ENCODE peak calls at places on chromosomes 3 and 15, in six cellular contexts. S is amniotic stem cell; K is effector CD4-positive, alpha-beta T cell; N is amniotic epithelial cell; U is SK-MEL-5; G is NCI-H2081 treated with DMSO at 0.1 percent for 48 hours. F is an unnamed sample.

GRCh38 chr15:92879949-92880725 is 20.0 kb upstream of the CHD2 start:
- DNase-seq in S (no peak), K (no peak), N (no peak), U (no peak), G (no peak), F (peak)

GRCh38 chr3:39138804-39139415 is 14.5 kb downstream of the CSRNP1 start:
- DNase-seq in S (no peak), K (no peak), N (peak), U (no peak), G (no peak), F (no peak)

GRCh38 chr3:72776-73175 is 123.8 kb upstream of the CHL1 start:
- DNase-seq in S (no peak), K (no peak), N (no peak), U (peak), G (no peak), F (no peak)

GRCh38 chr15:74593122-74593521 is 22.5 kb upstream of the CLK3 start:
- DNase-seq in S (no peak), K (no peak), N (no peak), U (no peak), G (no peak), F (no peak)

GRCh38 chr15:37740623-37741141 is 193.8 kb upstream of the TMCO5A start:
- DNase-seq in S (no peak), K (no peak), N (no peak), U (no peak), G (no peak), F (no peak)

GRCh38 chr3:128318275-128318920 is 148.3 kb downstream of the DNAJB8 start:
- DNase-seq in S (no peak), K (no peak), N (no peak), U (no peak), G (no peak), F (no peak)

GRCh38 chr3:32200991-32201758 is 37.3 kb upstream of the CMTM8 start:
- DNase-seq in S (no peak), K (no peak), N (no peak), U (no peak), G (no peak), F (no peak)

GRCh38 chr15:62138124-62138523 is 27.0 kb downstream of the C2CD4B start:
- DNase-seq in S (no peak), K (no peak), N (peak), U (peak), G (no peak), F (no peak)

GRCh38 chr3:74465652-74466415 is 148.6 kb downstream of the CNTN3 start:
- DNase-seq in S (no peak), K (no peak), N (no peak), U (no peak), G (no peak), F (no peak)

GRCh38 chr3:155270485-155271342 is 22.8 kb downstream of the STRIT1 start:
- DNase-seq in S (no peak), K (no peak), N (peak), U (no peak), G (no peak), F (no peak)